ENCODE peak calls at places on chromosomes 11 and 22, in six cellular contexts. F, U, H, E, Y and C are unnamed samples.

GRCh38 chr11:6531267-6531752 is 34.2 kb downstream of the DNHD1 start:
- DNase-seq in E (peak; percentile 27), H (no peak), U (peak; percentile 31), F (no peak), Y (peak; percentile 69), C (no peak)

GRCh38 chr11:269146-269890 is 8.9 kb upstream of the NLRP6 start:
- DNase-seq in H (no peak), E (peak; percentile 99), Y (peak; percentile 67), F (no peak), U (peak; percentile 21), C (no peak)

GRCh38 chr11:78424334-78425270 is 7.0 kb upstream of the GAB2 start:
- DNase-seq in F (no peak), H (no peak), U (no peak), Y (peak; percentile 55), E (peak; percentile 70), C (no peak)

GRCh38 chr11:70667767-70668166 is 269.4 kb downstream of the CTTN start:
- DNase-seq in E (no peak), Y (no peak), H (no peak), U (peak; percentile 13), F (no peak), C (no peak)

GRCh38 chr11:57709802-57710367 is 2.1 kb downstream of the MED19 start:
- DNase-seq in F (no peak), U (no peak), E (no peak), H (no peak), Y (no peak), C (no peak)

GRCh38 chr11:15563054-15563453 is 448.3 kb downstream of the INSC start:
- DNase-seq in H (no peak), Y (no peak), F (no peak), U (no peak), E (no peak), C (no peak)

GRCh38 chr11:8011981-8012444 is 24.9 kb downstream of the EIF3F start:
- DNase-seq in H (no peak), E (no peak), F (no peak), U (no peak), Y (no peak), C (no peak)

GRCh38 chr11:1202154-1202775 is 20.6 kb upstream of the MUC5B start:
- DNase-seq in F (no peak), H (no peak), E (no peak), Y (peak; percentile 11), U (no peak), C (peak; percentile 39)

GRCh38 chr22:45072322-45072903 is 62.6 kb upstream of the PHF21B start:
- DNase-seq in Y (peak; percentile 40), F (peak; percentile 84), H (no peak), E (no peak), U (no peak), C (no peak)

GRCh38 chr11:31499576-31500178 is 9.7 kb downstream of the IMMP1L start:
- DNase-seq in U (no peak), E (no peak), Y (no peak), H (no peak), F (no peak), C (no peak)

GRCh38 chr11:112229746-112230433 is 3.7 kb downstream of the PTS start:
- DNase-seq in Y (no peak), H (no peak), U (no peak), E (no peak), F (no peak), C (no peak)

GRCh38 chr22:21807545-21807944 is 59.9 kb downstream of the MAPK1 start:
- DNase-seq in U (no peak), F (no peak), Y (no peak), H (no peak), E (no peak), C (no peak)

GRCh38 chr22:49632199-49633009 is 195.3 kb downstream of the BRD1 start:
- DNase-seq in U (peak; percentile 27), H (no peak), F (peak; percentile 84), Y (no peak), E (no peak), C (no peak)

GRCh38 chr11:120863359-120863758 is 160.5 kb upstream of the TBCEL start:
- DNase-seq in Y (no peak), H (no peak), E (no peak), F (no peak), U (no peak), C (no peak)

GRCh38 chr11:35016939-35017338 is 100.5 kb downstream of the PDHX start:
- DNase-seq in U (no peak), E (no peak), F (no peak), Y (no peak), H (no peak), C (no peak)

GRCh38 chr11:69351460-69351859 is 57.5 kb downstream of the MYEOV start:
- DNase-seq in E (no peak), U (no peak), H (no peak), F (no peak), Y (no peak), C (no peak)

GRCh38 chr11:3104051-3104714 is 47.0 kb upstream of the CARS1 start:
- DNase-seq in H (no peak), Y (no peak), U (no peak), F (no peak), E (no peak), C (no peak)

GRCh38 chr11:63802637-63803414 is 10.4 kb upstream of the SPINDOC start:
- DNase-seq in U (no peak), F (no peak), H (no peak), E (no peak), Y (peak; percentile 71), C (no peak)

GRCh38 chr22:22548349-22548716 is 10.7 kb downstream of the PRAME start:
- DNase-seq in U (no peak), F (no peak), E (no peak), H (no peak), Y (no peak), C (no peak)

GRCh38 chr22:19898831-19899567 is 42.6 kb upstream of the COMT start:
- DNase-seq in E (no peak), U (peak; percentile 69), H (no peak), F (no peak), Y (no peak), C (no peak)

GRCh38 chr22:49042877-49043859 is 784.5 kb downstream of the BRD1 start:
- DNase-seq in U (no peak), F (no peak), Y (no peak), H (no peak), E (no peak), C (no peak)

GRCh38 chr11:76207642-76208378 is 1.5 kb upstream of the WNT11 start:
- DNase-seq in F (peak; percentile 89), U (peak; percentile 42), H (peak; percentile 88), E (no peak), Y (peak; percentile 87), C (peak; percentile 86)

DNA sequence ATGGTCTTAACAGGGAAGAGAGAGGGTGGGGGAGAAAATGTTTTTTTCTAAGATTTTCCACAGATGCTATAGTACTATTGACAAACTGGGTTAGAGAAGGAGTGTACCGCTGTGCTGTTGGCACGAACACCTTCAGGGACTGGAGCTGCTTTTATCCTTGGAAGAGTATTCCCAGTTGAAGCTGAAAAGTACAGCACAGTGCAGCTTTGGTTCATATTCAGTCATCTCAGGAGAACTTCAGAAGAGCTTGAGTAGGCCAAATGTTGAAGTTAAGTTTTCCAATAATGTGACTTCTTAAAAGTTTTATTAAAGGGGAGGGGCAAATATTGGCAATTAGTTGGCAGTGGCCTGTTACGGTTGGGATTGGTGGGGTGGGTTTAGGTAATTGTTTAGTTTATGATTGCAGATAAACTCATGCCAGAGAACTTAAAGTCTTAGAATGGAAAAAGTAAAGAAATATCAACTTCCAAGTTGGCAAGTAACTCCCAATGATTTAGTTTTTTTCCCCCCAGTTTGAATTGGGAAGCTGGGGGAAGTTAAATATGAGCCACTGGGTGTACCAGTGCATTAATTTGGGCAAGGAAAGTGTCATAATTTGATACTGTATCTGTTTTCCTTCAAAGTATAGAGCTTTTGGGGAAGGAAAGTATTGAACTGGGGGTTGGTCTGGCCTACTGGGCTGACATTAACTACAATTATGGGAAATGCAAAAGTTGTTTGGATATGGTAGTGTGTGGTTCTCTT is 2.9 kb downstream of the MALAT1 start:
- DNase-seq in F (no peak), H (no peak), E (no peak), Y (peak; percentile 64), U (no peak), C (no peak)
- TF ChIP-seq POLR2A in F (peak; percentile 93), H (peak; percentile 76), E (peak; percentile 85), Y (peak; percentile 85), U (peak; percentile 40), C (peak; percentile 91)

GRCh38 chr11:119160151-119160550 is 8.4 kb upstream of the NLRX1 start:
- DNase-seq in E (no peak), F (no peak), Y (no peak), H (no peak), U (no peak), C (no peak)
- TF ChIP-seq POLR2AphosphoS5 in E (no peak), F (no peak), Y (no peak), H (no peak), U (no peak), C (no peak)

GRCh38 chr11:85847436-85847835 is 7.7 kb upstream of the CCDC83 start:
- DNase-seq in F (no peak), E (no peak), H (no peak), Y (no peak), U (no peak), C (no peak)

GRCh38 chr11:85848556-85848955 is 6.6 kb upstream of the CCDC83 start:
- DNase-seq in Y (no peak), F (no peak), H (no peak), E (no peak), U (no peak), C (no peak)

GRCh38 chr11:85843929-85844328 is 11.3 kb upstream of the CCDC83 start:
- DNase-seq in E (no peak), U (no peak), F (no peak), Y (no peak), H (no peak), C (no peak)

GRCh38 chr11:85844439-85845051 is 10.6 kb upstream of the CCDC83 start:
- DNase-seq in E (no peak), Y (no peak), U (no peak), F (no peak), H (no peak), C (no peak)

DNA sequence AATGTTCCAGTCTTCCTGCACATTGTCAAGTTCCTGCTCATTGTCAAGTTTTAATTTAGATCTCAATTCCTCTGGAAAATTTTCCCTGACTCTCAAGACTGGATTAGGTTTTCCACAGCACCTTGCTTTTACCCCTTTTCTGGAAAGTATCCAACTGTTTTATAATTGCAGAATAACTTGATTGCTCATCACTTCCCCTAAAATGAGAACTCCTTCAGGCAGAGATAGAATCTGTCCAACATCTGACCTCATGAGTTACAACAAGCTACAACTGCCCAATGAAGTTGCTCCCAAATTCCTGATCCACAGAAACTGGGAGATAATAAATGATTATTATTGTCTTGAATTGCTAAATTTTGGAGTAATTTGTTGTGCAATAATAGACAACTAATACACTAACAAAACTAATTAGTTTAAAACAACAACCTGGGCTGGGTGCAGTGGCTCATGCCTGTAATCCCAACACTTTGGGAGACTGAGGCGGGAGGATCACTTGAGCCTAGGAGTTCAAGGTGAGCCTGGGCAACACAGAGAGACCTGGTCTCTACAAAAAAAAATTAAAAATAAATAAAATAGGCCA is 10.0 kb upstream of the CCDC83 start:
- DNase-seq in E (no peak), Y (no peak), H (no peak), F (no peak), U (no peak), C (no peak)
- TF ChIP-seq TAF1 in E (no peak), Y (no peak), H (no peak), F (no peak), U (no peak), C (no peak)

DNA sequence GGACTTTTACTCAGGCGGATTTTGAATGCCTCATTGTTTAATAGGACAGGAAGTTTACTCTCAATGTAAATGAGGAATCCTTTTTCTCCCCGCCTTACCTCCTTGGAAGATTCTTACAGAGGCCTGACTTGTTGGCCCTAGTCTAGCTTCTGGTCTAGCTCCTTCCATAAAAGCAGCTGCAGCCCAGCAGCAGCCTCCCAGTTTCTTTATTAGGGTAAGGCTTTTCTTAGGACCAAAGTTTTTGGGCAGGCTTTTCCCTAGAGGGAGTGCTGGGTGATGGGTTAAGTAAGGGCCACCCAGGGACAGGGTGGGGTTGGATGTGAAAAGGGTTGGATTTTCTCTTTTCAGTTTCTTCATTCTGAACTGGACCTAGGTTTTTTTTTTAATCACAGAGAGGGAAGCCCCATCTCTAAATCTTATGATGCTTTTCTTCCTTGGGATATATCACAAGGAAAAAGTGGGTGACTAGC is 49.7 kb downstream of the LIF start:
- DNase-seq in H (no peak), E (no peak), F (no peak), U (no peak), Y (no peak), C (no peak)
- TF ChIP-seq POLR2A in H (no peak), E (no peak), F (no peak), U (no peak), Y (no peak), C (no peak)